ENCODE peak calls at places on chromosomes 12 and 14, in five cellular contexts. Q is HEK293T, T is NT2/D1, B is HepG2, U is GM12878. P is an unnamed sample.

GRCh38 chr12:32266756-32267155 is 132.6 kb upstream of the FGD4 start:
- DNase-seq in T (no peak), B (no peak), Q (no peak), U (no peak), P (no peak)

GRCh38 chr12:110224379-110225304 is 56.4 kb upstream of the ATP2A2 start:
- DNase-seq in B (peak; percentile 52), U (no peak), T (no peak), Q (no peak), P (no peak)

GRCh38 chr12:126727656-126728055 is 1539.3 kb upstream of the TMEM132C start:
- DNase-seq in B (no peak), U (no peak), Q (no peak), T (no peak), P (no peak)

GRCh38 chr12:59149995-59150642 is 229.8 kb upstream of the LRIG3 start:
- DNase-seq in T (peak; percentile 70), B (peak; percentile 77), Q (peak; percentile 60), U (peak; percentile 21), P (no peak)

GRCh38 chr12:53048780-53049401 is 974 bp upstream of the TNS2 start:
- DNase-seq in Q (no peak), U (no peak), T (peak; percentile 74), B (peak; percentile 40), P (no peak)

GRCh38 chr12:5739862-5740370 is 205.1 kb downstream of the ANO2 start:
- DNase-seq in Q (no peak), B (no peak), T (no peak), U (no peak), P (no peak)

GRCh38 chr12:67909091-67909531 is 80.1 kb upstream of the IFNG-AS1 start:
- DNase-seq in Q (no peak), T (no peak), B (no peak), U (no peak), P (no peak)

GRCh38 chr14:104267895-104268294 is 129.5 kb downstream of the KIF26A start:
- DNase-seq in U (no peak), B (no peak), Q (no peak), T (no peak), P (peak; percentile 45)

GRCh38 chr12:96861656-96862055 is 45.4 kb upstream of the NEDD1 start:
- DNase-seq in Q (no peak), T (no peak), U (no peak), B (no peak), P (no peak)

GRCh38 chr12:40655451-40655850 is 36.8 kb upstream of the CNTN1 start:
- DNase-seq in Q (no peak), U (no peak), B (no peak), T (no peak), P (no peak)

GRCh38 chr12:106975098-106975497 is 11.8 kb downstream of the MTERF2 start:
- DNase-seq in T (no peak), U (no peak), B (no peak), Q (no peak), P (no peak)

GRCh38 chr12:20524113-20524512 is 155.8 kb downstream of the PDE3A start:
- DNase-seq in B (no peak), U (no peak), T (peak; percentile 80), Q (no peak), P (no peak)

GRCh38 chr14:38964630-38965029 is 138.4 kb downstream of the SEC23A start:
- DNase-seq in U (no peak), B (peak; percentile 87), T (no peak), Q (no peak), P (no peak)

GRCh38 chr12:47397664-47398281 is 308.1 kb downstream of the RPAP3 start:
- DNase-seq in U (no peak), B (peak; percentile 36), Q (peak; percentile 33), T (no peak), P (no peak)

GRCh38 chr14:96747006-96747405 is 50.2 kb upstream of the VRK1 start:
- DNase-seq in T (no peak), B (no peak), U (no peak), Q (no peak), P (no peak)

GRCh38 chr14:65867333-65867732 is 454.8 kb downstream of the FUT8 start:
- DNase-seq in U (no peak), T (no peak), B (no peak), Q (no peak), P (no peak)

GRCh38 chr12:53207042-53207441 is at the start of gene ITGB7:
- DNase-seq in T (no peak), B (no peak), Q (no peak), U (peak; percentile 64), P (no peak)

GRCh38 chr12:22919883-22920282 is 294.9 kb downstream of the ETNK1 start:
- DNase-seq in U (no peak), B (no peak), T (no peak), Q (no peak), P (no peak)

GRCh38 chr12:132717531-132718387 is 7.1 kb downstream of the PGAM5 start:
- DNase-seq in T (no peak), B (no peak), U (no peak), Q (no peak), P (peak; percentile 58)

GRCh38 chr12:14928946-14929345 is 9.4 kb downstream of the ERP27 start:
- DNase-seq in Q (no peak), B (no peak), U (no peak), T (no peak), P (no peak)

GRCh38 chr14:99143126-99143525 is 128.9 kb downstream of the BCL11B start:
- DNase-seq in U (no peak), B (no peak), T (no peak), Q (no peak), P (no peak)

GRCh38 chr12:31280183-31280582 is 45.8 kb downstream of the SINHCAF start:
- DNase-seq in B (no peak), U (no peak), Q (no peak), T (no peak), P (no peak)

GRCh38 chr12:130334937-130335336 is 2.8 kb upstream of the PIWIL1 start:
- DNase-seq in B (no peak), Q (no peak), T (no peak), U (no peak), P (no peak)

GRCh38 chr12:76471579-76471978 is 88.0 kb downstream of the OSBPL8 start:
- DNase-seq in U (no peak), Q (no peak), B (no peak), T (no peak), P (no peak)

GRCh38 chr12:6635375-6635855 is 344 bp downstream of the LPAR5 start:
- DNase-seq in Q (no peak), U (no peak), T (no peak), B (no peak), P (no peak)

GRCh38 chr12:52278931-52279682 is 4.7 kb downstream of the KRT86 start:
- DNase-seq in Q (peak; percentile 93), U (no peak), T (peak; percentile 54), B (peak; percentile 21), P (peak; percentile 96)

GRCh38 chr14:76472199-76472723 is 96.3 kb downstream of the ESRRB start:
- DNase-seq in U (no peak), B (no peak), Q (no peak), T (no peak), P (no peak)

GRCh38 chr14:76467843-76468242 is 91.9 kb downstream of the ESRRB start:
- DNase-seq in U (no peak), B (no peak), T (no peak), Q (no peak), P (no peak)

DNA sequence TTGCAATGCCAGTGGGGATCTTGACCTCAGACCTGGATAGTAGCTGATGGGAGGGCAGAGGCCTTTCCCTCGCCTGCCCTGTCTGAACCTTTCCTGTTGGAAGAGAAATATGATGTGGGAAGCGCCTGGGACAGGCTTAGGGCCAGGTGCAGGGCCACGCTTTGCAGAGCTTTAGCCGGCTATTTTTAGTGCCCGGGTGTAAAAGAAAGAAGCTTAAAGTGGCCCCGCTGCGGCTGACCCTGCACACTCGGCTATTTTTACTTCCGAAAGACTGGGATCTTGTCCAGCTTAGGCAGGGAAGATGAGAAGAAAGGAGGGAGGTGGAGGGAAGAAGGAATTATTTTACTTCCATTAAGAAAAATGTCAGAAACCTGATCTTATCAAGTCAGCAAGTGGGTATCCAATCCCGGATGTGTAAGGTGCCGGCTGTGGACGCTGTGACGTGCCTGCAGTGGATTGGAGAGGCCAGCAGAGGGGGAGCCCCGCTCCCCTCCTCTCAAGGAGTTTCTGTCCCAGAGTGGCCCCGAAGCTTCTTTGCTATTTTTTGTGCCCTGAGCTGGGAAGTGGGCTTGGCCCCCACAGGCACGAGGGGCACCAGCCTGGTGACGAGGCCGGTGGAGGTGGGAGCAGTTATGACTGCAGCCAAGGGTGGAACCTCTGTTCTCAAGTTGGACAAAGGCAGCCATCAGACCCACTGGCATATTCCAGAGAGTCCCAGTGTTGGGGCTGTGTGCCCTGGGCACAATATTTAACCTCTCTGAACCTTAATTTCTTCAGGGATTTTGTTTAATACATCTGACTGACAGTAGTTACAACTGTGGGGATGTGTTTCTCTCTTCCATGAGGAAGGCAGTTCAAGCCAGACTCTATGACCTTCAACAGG is 97.7 kb downstream of the ESRRB start:
- DNase-seq in Q (peak; percentile 57), U (no peak), B (no peak), T (no peak), P (peak; percentile 56)
- TF ChIP-seq SUZ12 in Q (no peak), U (no peak), B (no peak), T (no peak), P (no peak)

GRCh38 chr12:73506611-73507010 is 1031.0 kb upstream of the ATXN7L3B start:
- DNase-seq in B (no peak), Q (no peak), T (no peak), U (no peak), P (peak; percentile 1)
- TF ChIP-seq SUZ12 in B (no peak), Q (no peak), T (no peak), U (no peak), P (no peak)

GRCh38 chr12:100268835-100269564 is 2.0 kb downstream of the SCYL2 start:
- DNase-seq in U (no peak), Q (no peak), B (no peak), T (no peak), P (no peak)

GRCh38 chr12:100265732-100266131 is 1.1 kb downstream of the DEPDC4 start:
- DNase-seq in U (no peak), B (no peak), Q (no peak), T (no peak), P (no peak)

GRCh38 chr12:100266163-100266801 is 597 bp downstream of the DEPDC4 start:
- DNase-seq in Q (peak; percentile 20), T (no peak), U (no peak), B (no peak), P (no peak)

GRCh38 chr12:100266802-100267602 is at the start of the genes DEPDC4 and SCYL2:
- DNase-seq in Q (peak; percentile 93), T (peak; percentile 91), B (peak; percentile 88), U (peak; percentile 84), P (peak; percentile 89)

DNA sequence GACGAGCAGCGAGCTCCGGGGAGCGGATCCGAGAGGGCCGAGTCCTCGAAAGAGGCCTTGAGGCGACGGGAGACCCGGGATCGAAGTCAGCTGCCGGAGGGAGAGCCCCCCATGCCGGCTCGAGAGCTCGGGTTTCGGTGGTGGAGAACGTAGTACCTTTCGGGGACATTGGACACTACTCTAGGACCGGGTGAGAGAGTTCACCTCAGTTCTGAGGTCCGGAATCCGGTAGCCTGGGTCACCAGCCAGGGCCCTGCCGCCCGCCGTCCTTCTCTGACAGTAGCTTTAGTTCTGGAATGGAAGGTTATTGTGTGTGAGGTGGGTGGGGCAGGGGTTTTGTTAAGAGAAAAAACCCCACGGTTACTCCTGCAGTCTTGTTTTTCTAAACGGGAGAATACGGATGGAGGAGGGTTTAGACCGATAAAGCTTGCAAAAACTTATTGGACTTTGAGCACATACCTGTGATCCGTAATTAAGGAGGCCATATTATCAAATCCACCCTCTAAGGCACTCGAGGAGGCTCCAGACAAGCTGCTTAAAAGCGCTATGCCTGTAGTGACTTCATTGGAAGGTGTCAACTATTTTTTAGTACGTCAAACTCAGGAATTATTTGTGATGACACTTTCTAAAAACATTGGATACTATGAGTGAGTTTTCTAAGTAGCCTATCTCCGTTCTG is 765 bp downstream of the SCYL2 start:
- DNase-seq in Q (no peak), U (no peak), T (no peak), B (peak; percentile 12), P (no peak)
- TF ChIP-seq SUZ12 in Q (no peak), U (no peak), T (no peak), B (no peak), P (no peak)

GRCh38 chr14:79011091-79011919 is 841.1 kb downstream of the NRXN3 start:
- DNase-seq in U (no peak), B (peak; percentile 8), T (peak; percentile 11), Q (peak; percentile 34), P (no peak)
- TF ChIP-seq SUZ12 in U (no peak), B (no peak), T (no peak), Q (no peak), P (no peak)